ENCODE peak calls at places on chromosomes 7 and 10, in seven cellular contexts. One of them, this sample, is unnamed.

GRCh38 chr10:133258066-133258817 is 18.4 kb downstream of the ADAM8 start:
- DNase-seq in adrenal gland: peak; percentile 62
- DNase-seq in H1: no peak
- DNase-seq in right atrium auricular region: no peak
- DNase-seq in Calu3: peak; percentile 54
- DNase-seq in CD4-positive, alpha-beta T cell: no peak
- DNase-seq in cardiac muscle cell: no peak
- DNase-seq in this sample: no peak

GRCh38 chr7:41637051-41637450 is 65.8 kb downstream of the INHBA start:
- DNase-seq in adrenal gland: no peak
- DNase-seq in H1: no peak
- DNase-seq in right atrium auricular region: no peak
- DNase-seq in Calu3: no peak
- DNase-seq in CD4-positive, alpha-beta T cell: no peak
- DNase-seq in cardiac muscle cell: no peak
- DNase-seq in this sample: no peak

GRCh38 chr10:28217848-28218247 is 85.0 kb downstream of the MPP7 start:
- DNase-seq in adrenal gland: no peak
- DNase-seq in H1: no peak
- DNase-seq in right atrium auricular region: no peak
- DNase-seq in Calu3: no peak
- DNase-seq in CD4-positive, alpha-beta T cell: no peak
- DNase-seq in cardiac muscle cell: no peak
- DNase-seq in this sample: no peak

GRCh38 chr10:59865101-59865500 is 41.3 kb downstream of the CCDC6 start:
- DNase-seq in adrenal gland: peak; percentile 67
- DNase-seq in H1: peak; percentile 19
- DNase-seq in right atrium auricular region: no peak
- DNase-seq in Calu3: peak; percentile 71
- DNase-seq in CD4-positive, alpha-beta T cell: no peak
- DNase-seq in cardiac muscle cell: peak; percentile 12
- DNase-seq in this sample: no peak

GRCh38 chr10:114042895-114043531 is 653 bp upstream of the ADRB1 start:
- DNase-seq in adrenal gland: no peak
- DNase-seq in H1: no peak
- DNase-seq in right atrium auricular region: no peak
- DNase-seq in Calu3: peak; percentile 35
- DNase-seq in CD4-positive, alpha-beta T cell: no peak
- DNase-seq in cardiac muscle cell: peak; percentile 58
- DNase-seq in this sample: no peak

GRCh38 chr7:23369100-23369499 is 70.0 kb downstream of the MALSU1 start:
- DNase-seq in adrenal gland: no peak
- DNase-seq in H1: no peak
- DNase-seq in right atrium auricular region: no peak
- DNase-seq in Calu3: no peak
- DNase-seq in CD4-positive, alpha-beta T cell: no peak
- DNase-seq in cardiac muscle cell: no peak
- DNase-seq in this sample: no peak

GRCh38 chr10:76195990-76196389 is 764.6 kb downstream of the LRMDA start:
- DNase-seq in adrenal gland: no peak
- DNase-seq in H1: no peak
- DNase-seq in right atrium auricular region: no peak
- DNase-seq in Calu3: no peak
- DNase-seq in CD4-positive, alpha-beta T cell: no peak
- DNase-seq in cardiac muscle cell: no peak
- DNase-seq in this sample: no peak

GRCh38 chr7:152504367-152504766 is 68.6 kb upstream of the KMT2C start:
- DNase-seq in adrenal gland: no peak
- DNase-seq in H1: no peak
- DNase-seq in right atrium auricular region: no peak
- DNase-seq in Calu3: peak; percentile 17
- DNase-seq in CD4-positive, alpha-beta T cell: no peak
- DNase-seq in cardiac muscle cell: no peak
- DNase-seq in this sample: no peak

GRCh38 chr10:81873231-81873931 is 1.6 kb upstream of the NRG3 start:
- DNase-seq in adrenal gland: no peak
- DNase-seq in H1: no peak
- DNase-seq in right atrium auricular region: no peak
- DNase-seq in Calu3: no peak
- DNase-seq in CD4-positive, alpha-beta T cell: no peak
- DNase-seq in cardiac muscle cell: no peak
- DNase-seq in this sample: no peak

GRCh38 chr10:81871558-81871957 is 3.4 kb upstream of the NRG3 start:
- DNase-seq in adrenal gland: no peak
- DNase-seq in H1: no peak
- DNase-seq in right atrium auricular region: no peak
- DNase-seq in Calu3: no peak
- DNase-seq in CD4-positive, alpha-beta T cell: no peak
- DNase-seq in cardiac muscle cell: no peak
- DNase-seq in this sample: no peak

GRCh38 chr10:81873932-81874816 is 820 bp upstream of the NRG3 start:
- DNase-seq in adrenal gland: no peak
- DNase-seq in H1: no peak
- DNase-seq in right atrium auricular region: no peak
- DNase-seq in Calu3: peak; percentile 86
- DNase-seq in CD4-positive, alpha-beta T cell: no peak
- DNase-seq in cardiac muscle cell: peak; percentile 95
- DNase-seq in this sample: peak; percentile 69

GRCh38 chr10:81872206-81872605 is 2.8 kb upstream of the NRG3 start:
- DNase-seq in adrenal gland: no peak
- DNase-seq in H1: no peak
- DNase-seq in right atrium auricular region: no peak
- DNase-seq in Calu3: peak; percentile 55
- DNase-seq in CD4-positive, alpha-beta T cell: no peak
- DNase-seq in cardiac muscle cell: no peak
- DNase-seq in this sample: no peak

DNA sequence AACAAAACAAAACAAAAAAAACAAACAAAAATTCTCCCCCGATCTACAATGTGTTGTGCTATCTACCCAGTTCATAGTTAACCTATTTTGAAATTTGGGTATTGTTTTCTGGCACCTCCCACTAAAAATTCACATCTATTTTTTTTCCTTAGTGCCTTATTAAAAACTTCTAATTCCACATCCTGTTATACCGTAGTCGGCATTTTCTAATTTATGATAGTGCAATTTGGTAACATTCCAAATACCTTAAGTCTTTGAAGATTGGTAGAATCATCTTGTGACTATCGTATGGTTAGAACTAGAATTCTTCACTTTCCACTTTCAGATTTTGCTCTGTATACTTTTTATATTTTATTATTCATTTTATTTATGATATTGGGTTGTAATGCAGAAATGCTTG is 4.5 kb upstream of the NRG3 start:
- DNase-seq in adrenal gland: no peak
- DNase-seq in H1: no peak
- DNase-seq in right atrium auricular region: no peak
- DNase-seq in Calu3: no peak
- DNase-seq in CD4-positive, alpha-beta T cell: no peak
- DNase-seq in cardiac muscle cell: no peak
- DNase-seq in this sample: no peak
- TF ChIP-seq CTCF in adrenal gland: no peak
- TF ChIP-seq CTCF in H1: no peak
- TF ChIP-seq CTCF in right atrium auricular region: no peak
- TF ChIP-seq CTCF in Calu3: no peak
- TF ChIP-seq CTCF in CD4-positive, alpha-beta T cell: no peak
- TF ChIP-seq CTCF in cardiac muscle cell: no peak
- TF ChIP-seq CTCF in this sample: no peak

GRCh38 chr10:97400665-97401454 is at the start of gene RRP12:
- DNase-seq in adrenal gland: peak; percentile 97
- DNase-seq in H1: peak; percentile 84
- DNase-seq in right atrium auricular region: peak; percentile 94
- DNase-seq in Calu3: peak; percentile 79
- DNase-seq in CD4-positive, alpha-beta T cell: peak; percentile 72
- DNase-seq in cardiac muscle cell: peak; percentile 97
- DNase-seq in this sample: peak; percentile 60
- TF ChIP-seq CTCF in adrenal gland: no peak
- TF ChIP-seq CTCF in H1: no peak
- TF ChIP-seq CTCF in right atrium auricular region: peak; percentile 18
- TF ChIP-seq CTCF in Calu3: no peak
- TF ChIP-seq CTCF in CD4-positive, alpha-beta T cell: peak; percentile 5
- TF ChIP-seq CTCF in cardiac muscle cell: peak; percentile 17
- TF ChIP-seq CTCF in this sample: peak; percentile 43

DNA sequence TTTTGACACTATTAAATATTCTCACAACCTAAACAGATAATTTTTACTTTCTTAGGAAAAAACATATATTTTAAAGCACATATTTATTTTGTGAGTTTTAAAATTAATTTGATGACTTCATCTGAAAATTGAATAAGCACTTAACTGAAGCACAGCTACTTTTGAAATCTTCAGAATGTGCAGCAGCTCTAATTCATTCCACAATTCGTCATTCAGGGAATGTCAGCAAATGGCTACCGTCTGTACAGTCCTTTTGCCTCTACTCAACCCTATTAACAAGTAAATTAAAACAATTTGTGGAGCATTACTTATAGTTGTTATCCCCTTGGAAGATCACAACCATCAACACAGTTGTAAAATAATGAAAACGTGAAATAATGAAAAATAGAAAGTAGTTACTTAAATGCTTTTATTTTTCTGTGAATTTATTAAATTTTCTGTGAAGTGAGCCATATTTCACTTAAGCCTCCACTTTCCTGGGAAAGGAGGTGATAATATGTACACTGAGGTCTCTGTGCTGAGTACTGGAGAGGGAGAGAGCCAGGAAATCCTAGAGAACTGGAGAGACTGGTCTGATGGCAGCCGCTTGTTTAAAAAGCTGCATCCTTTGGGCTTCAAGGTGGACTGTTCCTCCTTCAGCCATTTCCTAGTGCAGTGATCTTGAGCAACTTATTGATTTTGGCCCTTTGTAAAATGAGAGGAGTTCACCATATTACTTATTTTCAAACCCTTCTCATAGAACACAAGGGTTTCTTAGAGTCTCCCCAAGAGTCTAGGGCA is 70.6 kb downstream of the REEP3 start:
- DNase-seq in adrenal gland: no peak
- DNase-seq in H1: no peak
- DNase-seq in right atrium auricular region: no peak
- DNase-seq in Calu3: peak; percentile 49
- DNase-seq in CD4-positive, alpha-beta T cell: no peak
- DNase-seq in cardiac muscle cell: no peak
- DNase-seq in this sample: no peak
- TF ChIP-seq CTCF in adrenal gland: no peak
- TF ChIP-seq CTCF in H1: no peak
- TF ChIP-seq CTCF in right atrium auricular region: no peak
- TF ChIP-seq CTCF in Calu3: no peak
- TF ChIP-seq CTCF in CD4-positive, alpha-beta T cell: no peak
- TF ChIP-seq CTCF in cardiac muscle cell: no peak
- TF ChIP-seq CTCF in this sample: no peak

DNA sequence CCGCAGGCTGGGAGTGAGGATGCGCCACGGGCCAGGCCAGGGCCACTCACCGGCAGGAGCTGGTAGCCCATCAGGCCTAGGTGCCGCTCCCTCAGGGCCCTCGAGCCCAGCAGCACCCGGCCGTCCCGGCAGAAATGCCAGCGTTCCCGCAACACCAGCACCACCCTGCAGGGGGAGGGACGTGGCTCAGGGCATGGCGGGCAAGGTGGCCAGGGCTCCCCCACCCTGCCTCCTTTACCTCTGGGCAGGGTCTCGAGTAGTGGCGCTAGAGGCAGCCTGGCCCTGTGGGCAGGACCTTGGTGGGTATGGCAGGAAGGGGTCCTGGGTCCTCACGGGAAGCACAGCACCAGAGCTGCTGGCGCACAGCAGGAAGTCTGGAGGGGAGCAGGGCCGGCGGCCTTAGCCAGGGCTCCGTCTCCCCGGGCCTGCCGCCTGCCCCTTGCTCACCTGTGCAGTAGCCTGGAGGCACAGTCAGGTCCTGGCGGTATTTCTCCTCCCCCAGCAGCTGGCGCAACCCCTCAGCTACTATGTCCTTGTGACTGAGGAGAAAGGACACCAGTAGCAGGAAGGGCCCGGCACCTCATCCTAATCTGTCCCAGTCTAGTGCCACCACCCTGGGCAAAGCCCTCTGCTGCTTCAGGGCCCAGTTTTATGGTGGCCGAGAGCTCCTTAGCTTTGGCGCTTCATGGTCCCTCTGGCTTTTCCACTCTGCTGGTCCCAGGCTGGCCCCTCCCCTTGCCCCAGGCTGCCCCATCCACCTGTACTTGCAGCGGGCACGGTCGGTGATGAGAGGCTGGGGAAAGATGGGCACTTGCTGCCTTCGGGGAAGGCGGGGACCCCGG is 3.5 kb downstream of the FASTK start:
- DNase-seq in adrenal gland: no peak
- DNase-seq in H1: no peak
- DNase-seq in right atrium auricular region: no peak
- DNase-seq in Calu3: peak; percentile 60
- DNase-seq in CD4-positive, alpha-beta T cell: no peak
- DNase-seq in cardiac muscle cell: no peak
- DNase-seq in this sample: peak; percentile 47
- TF ChIP-seq CTCF in adrenal gland: no peak
- TF ChIP-seq CTCF in H1: no peak
- TF ChIP-seq CTCF in right atrium auricular region: peak; percentile 25
- TF ChIP-seq CTCF in Calu3: no peak
- TF ChIP-seq CTCF in CD4-positive, alpha-beta T cell: no peak
- TF ChIP-seq CTCF in cardiac muscle cell: peak; percentile 33
- TF ChIP-seq CTCF in this sample: peak; percentile 46

DNA sequence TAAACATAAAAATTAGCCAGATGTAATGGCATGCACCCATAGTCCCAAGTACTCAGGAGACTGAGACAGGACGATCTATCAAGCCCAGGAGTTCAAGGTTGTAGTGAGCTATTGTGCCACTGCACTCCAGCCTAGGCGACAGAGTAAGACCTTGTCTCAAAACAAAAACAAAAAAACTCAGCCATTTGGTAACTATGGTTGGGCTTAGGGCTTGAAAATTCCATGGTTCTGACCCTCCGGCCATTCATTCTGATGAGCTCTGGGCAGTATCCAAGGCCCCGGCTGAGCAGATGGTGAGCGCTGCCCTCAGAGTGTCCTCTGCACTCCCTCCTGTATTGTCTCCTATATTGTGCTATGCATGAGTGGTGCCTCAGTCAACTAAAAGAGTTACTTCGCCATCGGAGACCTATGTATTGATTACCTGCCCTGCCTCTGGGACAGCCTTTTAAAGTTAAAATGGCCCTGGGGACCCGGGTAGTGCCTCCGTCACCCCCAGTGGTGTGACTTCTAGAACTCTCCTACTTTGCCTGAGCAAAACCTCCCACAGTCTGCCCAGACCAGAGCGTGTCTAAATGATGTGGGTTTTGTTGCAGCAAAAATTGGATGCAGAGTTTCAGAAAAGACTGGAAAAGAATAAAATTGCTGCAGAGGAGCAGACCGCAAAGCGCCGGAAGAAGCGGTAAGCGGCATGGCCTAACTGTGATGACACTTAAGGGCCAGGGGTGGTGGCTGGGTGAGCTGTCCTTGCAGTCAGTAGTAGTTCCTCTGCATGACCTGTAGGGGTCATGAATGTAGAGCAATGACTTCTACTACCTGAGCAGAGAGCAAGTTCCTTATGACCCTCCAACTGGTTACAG is 8.1 kb downstream of the PRKRIP1 start:
- DNase-seq in adrenal gland: peak; percentile 72
- DNase-seq in H1: no peak
- DNase-seq in right atrium auricular region: no peak
- DNase-seq in Calu3: peak; percentile 19
- DNase-seq in CD4-positive, alpha-beta T cell: peak; percentile 41
- DNase-seq in cardiac muscle cell: peak; percentile 64
- DNase-seq in this sample: no peak
- TF ChIP-seq CTCF in adrenal gland: peak; percentile 41
- TF ChIP-seq CTCF in H1: peak; percentile 71
- TF ChIP-seq CTCF in right atrium auricular region: peak; percentile 66
- TF ChIP-seq CTCF in Calu3: peak; percentile 37
- TF ChIP-seq CTCF in CD4-positive, alpha-beta T cell: peak; percentile 82
- TF ChIP-seq CTCF in cardiac muscle cell: peak; percentile 64
- TF ChIP-seq CTCF in this sample: peak; percentile 67